ENCODE peak calls at places on chromosomes 7 and 10, in five cellular contexts. Z is sigmoid colon, N is GM12878, J is pancreas, T is AG04450. D is an unnamed sample.

GRCh38 chr10:100146875-100147665 is 38.8 kb downstream of the ERLIN1 start:
- DNase-seq in Z (no peak), N (no peak), J (no peak), T (no peak), D (no peak)

GRCh38 chr10:30096564-30096963 is 37.2 kb upstream of the JCAD start:
- DNase-seq in Z (no peak), N (no peak), J (no peak), T (no peak), D (no peak)

GRCh38 chr7:110224643-110225042 is 866.3 kb upstream of the LRRN3 start:
- DNase-seq in Z (no peak), N (no peak), J (no peak), T (no peak), D (no peak)

GRCh38 chr7:51732066-51732465 is 415.5 kb upstream of the COBL start:
- DNase-seq in Z (no peak), N (no peak), J (no peak), T (no peak), D (no peak)

GRCh38 chr7:24717694-24718320 is 39.5 kb downstream of the GSDME start:
- DNase-seq in Z (no peak), N (no peak), J (no peak), T (no peak), D (no peak)

GRCh38 chr7:101174322-101174854 is 5.7 kb downstream of the NAT16 start:
- DNase-seq in Z (no peak), N (no peak), J (no peak), T (no peak), D (no peak)

GRCh38 chr7:127876393-127876792 is 154.8 kb downstream of the LRRC4 start:
- DNase-seq in Z (no peak), N (no peak), J (no peak), T (no peak), D (no peak)

GRCh38 chr7:97118306-97118917 is 914 bp downstream of the SDHAF3 start:
- DNase-seq in Z (no peak), N (no peak), J (no peak), T (no peak), D (no peak)

GRCh38 chr10:76576276-76576962 is 1061.2 kb downstream of the KCNMA1 start:
- DNase-seq in Z (no peak), N (no peak), J (no peak), T (peak; percentile 46), D (no peak)

GRCh38 chr7:37956791-37957190 is 36.4 kb downstream of the EPDR1 start:
- DNase-seq in Z (no peak), N (no peak), J (no peak), T (no peak), D (no peak)

GRCh38 chr7:31688347-31688746 is 1.3 kb downstream of the PPP1R17 start:
- DNase-seq in Z (no peak), N (peak; percentile 65), J (no peak), T (no peak), D (no peak)

GRCh38 chr7:43585521-43585920 is 2.6 kb downstream of the STK17A start:
- DNase-seq in Z (no peak), N (no peak), J (no peak), T (no peak), D (no peak)

GRCh38 chr10:120436431-120437142 is 20.4 kb upstream of the PLPP4 start:
- DNase-seq in Z (no peak), N (no peak), J (no peak), T (no peak), D (no peak)

GRCh38 chr7:20519641-20520040 is 95.8 kb upstream of the ABCB5 start:
- DNase-seq in Z (no peak), N (no peak), J (no peak), T (no peak), D (no peak)

GRCh38 chr10:118273662-118274061 is 68.5 kb downstream of the FAM204A start:
- DNase-seq in Z (no peak), N (no peak), J (no peak), T (no peak), D (no peak)

GRCh38 chr10:6924166-6924565 is 344.1 kb upstream of the PRKCQ start:
- DNase-seq in Z (no peak), N (no peak), J (no peak), T (no peak), D (no peak)

GRCh38 chr7:143485500-143485899 is 7.8 kb downstream of the TAS2R41 start:
- DNase-seq in Z (no peak), N (no peak), J (no peak), T (no peak), D (no peak)

GRCh38 chr10:87503892-87504291 is 801 bp upstream of the MINPP1 start:
- DNase-seq in Z (no peak), N (no peak), J (no peak), T (no peak), D (no peak)
- H3K9me3 ChIP-seq in Z (no peaks in the 10 kb centered on the region), N (no peaks in the 10 kb centered on the region), J (no peaks in the 10 kb centered on the region), T (no peaks in the 10 kb centered on the region), D (no peaks in the 10 kb centered on the region)

DNA sequence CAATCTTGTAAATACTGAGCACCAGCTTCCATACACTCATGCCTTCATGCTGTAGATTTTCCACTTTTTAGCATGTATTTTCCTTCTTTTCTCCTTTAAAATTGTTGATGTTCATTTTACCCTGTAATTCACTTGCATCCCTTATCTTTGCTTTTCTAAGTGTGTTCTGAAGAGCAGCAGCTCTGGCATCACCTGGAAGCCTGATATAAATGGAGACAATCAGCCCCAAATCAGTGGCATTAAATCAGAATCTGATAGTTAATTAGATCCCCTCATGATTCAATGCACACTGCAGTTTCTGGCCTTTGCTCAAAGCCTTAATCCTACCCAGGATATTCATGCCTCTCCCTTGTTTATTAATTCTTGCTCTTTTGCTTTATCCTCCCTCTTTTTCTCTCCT is 942.4 kb downstream of the XPNPEP1 start:
- DNase-seq in Z (no peak), N (no peak), J (no peak), T (no peak), D (no peak)
- H3K9me3 ChIP-seq in Z (peaks cover 3% of the 10 kb centered on the region), N (no peaks in the 10 kb centered on the region), J (no peaks in the 10 kb centered on the region), T (no peaks in the 10 kb centered on the region), D (no peaks in the 10 kb centered on the region)

GRCh38 chr10:124019886-124020797 is 73.3 kb downstream of the CHST15 start:
- DNase-seq in Z (no peak), N (no peak), J (peak; percentile 28), T (no peak), D (no peak)
- H3K9me3 ChIP-seq in Z (no peaks in the 10 kb centered on the region), N (no peaks in the 10 kb centered on the region), J (no peaks in the 10 kb centered on the region), T (no peaks in the 10 kb centered on the region), D (no peaks in the 10 kb centered on the region)

GRCh38 chr10:68142761-68143160 is 33.5 kb downstream of the MYPN start:
- DNase-seq in Z (no peak), N (no peak), J (no peak), T (no peak), D (no peak)
- H3K9me3 ChIP-seq in Z (no peaks in the 10 kb centered on the region), N (no peaks in the 10 kb centered on the region), J (no peaks in the 10 kb centered on the region), T (no peaks in the 10 kb centered on the region), D (no peaks in the 10 kb centered on the region)

DNA sequence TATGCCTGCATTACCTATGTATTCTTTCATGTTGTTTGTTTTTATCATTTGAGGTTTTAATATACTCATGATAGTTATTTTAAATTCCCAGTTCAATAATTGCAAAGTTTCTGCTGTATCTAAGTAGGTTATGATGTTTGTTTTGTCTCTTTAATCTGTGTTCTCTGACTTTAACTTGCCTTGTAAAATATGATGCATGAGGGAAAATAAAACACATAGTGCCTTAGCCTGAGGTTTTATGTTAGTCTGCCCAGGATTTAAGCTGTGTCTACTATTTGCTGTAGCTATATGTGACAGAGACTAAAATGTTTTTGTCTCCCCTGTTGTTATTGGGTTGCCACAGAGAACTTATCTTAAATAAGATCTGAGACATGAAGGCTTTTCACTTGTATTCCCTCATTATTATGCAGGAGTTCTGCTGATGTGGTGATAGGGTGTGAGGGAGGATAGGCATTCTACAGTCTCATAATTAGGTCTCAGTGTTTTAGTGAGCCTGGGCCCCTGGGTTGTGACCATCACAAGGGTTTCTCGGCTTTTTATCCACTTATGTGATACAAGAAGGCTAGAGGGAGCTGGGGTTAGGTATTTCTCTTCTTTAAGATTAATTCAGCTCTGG is 582.5 kb downstream of the CNTNAP2 start:
- DNase-seq in Z (no peak), N (no peak), J (no peak), T (no peak), D (no peak)
- H3K9me3 ChIP-seq in Z (no peaks in the 10 kb centered on the region), N (no peaks in the 10 kb centered on the region), J (no peaks in the 10 kb centered on the region), T (peaks cover 14% of the 10 kb centered on the region), D (no peaks in the 10 kb centered on the region)

GRCh38 chr7:388961-389701 is 99.2 kb downstream of the FOXL3 start:
- DNase-seq in Z (no peak), N (no peak), J (peak; percentile 42), T (no peak), D (peak; percentile 11)
- H3K9me3 ChIP-seq in Z (no peaks in the 10 kb centered on the region), N (peaks cover 7% of the 10 kb centered on the region), J (no peaks in the 10 kb centered on the region), T (peaks cover 55% of the 10 kb centered on the region), D (no peaks in the 10 kb centered on the region)

DNA sequence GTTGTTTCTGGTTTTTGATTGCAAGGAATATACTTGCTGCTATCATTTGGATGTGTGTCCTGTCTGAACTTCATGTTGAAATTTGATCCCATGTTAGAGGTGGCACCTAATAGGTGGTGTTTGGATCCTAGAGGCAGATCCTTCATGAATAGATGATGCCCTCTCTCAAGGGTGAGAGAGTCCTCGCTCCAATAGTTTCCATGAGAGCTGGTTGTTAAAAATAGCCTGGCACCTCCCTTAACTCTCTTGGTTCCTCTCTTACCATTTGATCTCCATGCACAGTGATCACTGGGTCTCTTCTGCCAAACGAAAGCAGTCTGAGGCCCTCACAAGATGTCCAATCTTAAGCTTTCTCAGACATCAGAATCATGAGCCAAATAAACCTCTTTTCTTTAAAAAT is 49.0 kb upstream of the ZNF248 start:
- DNase-seq in Z (no peak), N (no peak), J (no peak), T (no peak), D (no peak)
- H3K9me3 ChIP-seq in Z (no peaks in the 10 kb centered on the region), N (no peaks in the 10 kb centered on the region), J (no peaks in the 10 kb centered on the region), T (no peaks in the 10 kb centered on the region), D (no peaks in the 10 kb centered on the region)